ENCODE peak calls at places on chromosomes 5 and 9, in eight cellular contexts. C is AG10803; X is fibroblast of pulmonary artery; T is stomach; I is CD8-positive, alpha-beta memory T cell; N is lower lobe of right lung; V is colonic mucosa; P is astrocyte of the cerebellum. Y is an unnamed sample.

GRCh38 chr9:5408596-5408995 is 29.1 kb downstream of the PLGRKT start:
- DNase-seq in C (no peak), X (no peak), T (no peak), I (no peak), N (no peak), V (no peak), P (no peak), Y (no peak)

GRCh38 chr5:170353011-170353890 is 35.9 kb downstream of the KCNMB1 start:
- DNase-seq in C (no peak), X (peak; percentile 29), T (no peak), I (no peak), N (no peak), V (no peak), P (no peak), Y (no peak)

GRCh38 chr5:170783498-170784247 is at the start of gene GABRP:
- DNase-seq in C (no peak), X (no peak), T (peak; percentile 27), I (no peak), N (no peak), V (no peak), P (no peak), Y (no peak)

GRCh38 chr5:125338804-125339203 is 592.4 kb upstream of the ZNF608 start:
- DNase-seq in C (no peak), X (no peak), T (no peak), I (no peak), N (no peak), V (no peak), P (no peak), Y (no peak)

GRCh38 chr9:135524130-135524861 is 3.1 kb downstream of the LCN1 start:
- DNase-seq in C (peak; percentile 26), X (peak; percentile 47), T (peak; percentile 15), I (no peak), N (no peak), V (no peak), P (no peak), Y (no peak)

GRCh38 chr9:130002320-130002719 is 40.7 kb downstream of the FNBP1 start:
- DNase-seq in C (no peak), X (no peak), T (no peak), I (no peak), N (no peak), V (no peak), P (no peak), Y (no peak)

GRCh38 chr5:169581580-169582227 is 1.9 kb upstream of the SPDL1 start:
- DNase-seq in C (peak; percentile 77), X (peak; percentile 74), T (peak; percentile 55), I (peak; percentile 38), N (no peak), V (peak; percentile 78), P (no peak), Y (peak; percentile 66)

GRCh38 chr9:93573204-93573828 is 3.1 kb upstream of the PHF2 start:
- DNase-seq in C (no peak), X (no peak), T (no peak), I (no peak), N (no peak), V (no peak), P (no peak), Y (no peak)

GRCh38 chr5:150155258-150156032 is at the start of gene PDGFRB:
- DNase-seq in C (peak; percentile 95), X (peak; percentile 93), T (peak; percentile 55), I (peak; percentile 44), N (peak; percentile 70), V (peak; percentile 74), P (peak; percentile 78), Y (peak; percentile 82)

GRCh38 chr5:150153957-150154617 is 1.6 kb downstream of the PDGFRB start:
- DNase-seq in C (peak; percentile 82), X (peak; percentile 74), T (no peak), I (no peak), N (no peak), V (no peak), P (peak; percentile 64), Y (no peak)

GRCh38 chr5:150153483-150153882 is 2.2 kb downstream of the PDGFRB start:
- DNase-seq in C (no peak), X (no peak), T (no peak), I (no peak), N (no peak), V (no peak), P (no peak), Y (no peak)

GRCh38 chr5:150156033-150156381 is 362 bp upstream of the PDGFRB start:
- DNase-seq in C (no peak), X (no peak), T (no peak), I (no peak), N (no peak), V (no peak), P (no peak), Y (no peak)

DNA sequence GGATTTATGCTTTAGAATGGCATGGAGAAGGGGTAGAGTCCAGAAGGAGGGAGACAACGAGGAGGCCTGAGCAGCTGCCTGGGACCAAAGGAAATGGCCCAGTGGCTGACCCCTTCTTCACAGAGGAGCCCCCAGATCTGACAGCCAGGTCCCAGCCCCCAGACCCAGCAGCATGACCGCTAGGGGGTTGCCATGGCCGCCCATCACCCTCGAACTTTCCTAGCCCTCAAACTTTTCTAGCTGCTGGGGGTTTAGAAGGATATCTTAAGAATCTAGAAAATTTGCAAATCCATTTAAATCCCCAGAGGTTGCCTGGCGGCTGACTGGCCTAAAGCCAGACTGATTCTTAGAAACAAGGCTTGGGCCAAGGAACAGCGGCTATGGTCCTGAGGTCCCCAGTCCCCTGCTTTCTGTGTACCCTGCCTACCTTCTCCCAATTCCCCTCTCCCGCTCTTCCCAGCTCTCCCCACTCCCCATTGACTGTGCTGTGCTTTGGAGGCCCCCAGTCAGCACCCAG is 969 bp downstream of the PDGFRB start:
- DNase-seq in C (no peak), X (no peak), T (no peak), I (no peak), N (no peak), V (no peak), P (no peak), Y (no peak)
- H3K4me3 ChIP-seq in C (peak overlapping the region; percentile 99), X (peak overlapping the region; percentile 94), T (peak overlapping the region; percentile 45), I (no peak overlapping the region), N (peak overlapping the region; percentile 54), V (peak overlapping the region; percentile 11), P (peak overlapping the region; percentile 65), Y (peak overlapping the region; percentile 33)

DNA sequence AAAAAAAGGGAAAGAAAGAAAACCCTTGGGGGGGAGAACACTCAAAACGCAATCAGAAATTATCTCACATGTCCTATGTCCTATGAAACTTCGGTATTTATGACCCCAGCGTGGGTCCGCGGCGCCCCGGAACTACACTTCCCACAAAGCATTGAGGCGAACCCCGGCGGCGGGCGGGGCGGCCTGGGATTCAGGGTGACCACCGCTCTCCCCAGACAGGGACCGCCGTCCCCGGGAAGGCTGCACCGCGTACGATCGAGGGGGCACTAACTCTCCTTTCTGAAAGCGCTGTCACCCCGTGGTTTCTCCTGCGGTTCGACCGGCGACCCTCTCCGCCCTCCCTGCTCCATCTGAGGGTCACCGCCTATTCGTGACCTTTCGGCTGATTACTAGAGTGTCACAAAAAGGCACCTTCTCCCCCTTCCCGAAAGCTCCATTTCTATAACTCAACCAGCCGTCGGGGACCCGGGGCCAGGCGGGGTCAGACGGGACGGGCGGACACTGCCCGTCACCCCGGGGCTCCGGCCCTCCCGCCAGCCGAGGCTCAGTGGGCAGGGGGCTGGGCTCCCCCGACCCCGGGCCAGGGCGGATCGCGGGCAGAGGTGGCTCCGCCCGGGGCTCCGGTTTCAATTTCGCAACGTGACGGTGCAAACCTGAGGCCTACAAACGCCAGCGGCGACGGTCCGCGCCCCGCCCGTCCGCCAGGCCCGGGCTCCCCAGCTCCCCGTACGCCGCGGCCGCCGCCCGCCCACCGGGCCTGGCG is 1.3 kb downstream of the ECPAS start:
- DNase-seq in C (peak; percentile 62), X (peak; percentile 62), T (peak; percentile 72), I (peak; percentile 52), N (peak; percentile 87), V (peak; percentile 82), P (no peak), Y (peak; percentile 86)
- H3K4me3 ChIP-seq in C (peak overlapping the region; percentile 95), X (peak overlapping the region; percentile 95), T (peak overlapping the region; percentile 88), I (peak overlapping the region; percentile 84), N (peak overlapping the region; percentile 90), V (peak overlapping the region; percentile 92), P (peak overlapping the region; percentile 91), Y (peak overlapping the region; percentile 96)

DNA sequence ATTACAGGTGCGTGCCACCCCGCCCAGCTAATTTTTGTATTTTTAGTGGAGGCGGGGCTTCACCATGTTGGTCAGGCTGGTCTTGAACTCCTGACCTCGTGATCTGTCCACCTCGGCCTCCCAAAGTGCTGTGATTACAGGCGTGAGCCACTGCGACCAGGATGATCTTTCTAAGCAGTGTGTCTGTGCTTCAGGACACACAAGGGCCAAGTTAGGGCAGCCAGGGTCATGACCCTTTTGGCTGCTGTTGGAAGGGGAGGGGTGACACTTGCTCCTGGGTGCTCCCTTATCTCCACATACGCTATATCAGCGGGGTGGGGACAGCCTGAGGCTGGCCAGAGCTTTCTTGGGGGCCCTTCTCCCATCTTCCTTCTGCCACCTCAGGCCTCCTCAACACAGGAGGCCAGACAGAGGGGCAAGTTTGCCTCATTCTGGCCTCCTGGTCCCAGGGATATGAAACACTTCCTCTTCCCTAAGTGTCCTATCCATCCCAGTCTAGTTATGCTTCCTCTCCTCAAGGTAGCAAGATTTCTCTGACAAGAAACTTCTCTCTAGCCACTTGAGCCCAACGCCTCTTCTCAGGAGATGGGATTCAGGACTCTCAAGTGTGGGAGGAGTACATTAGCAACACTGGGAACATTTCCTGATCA is 1.9 kb upstream of the ZNF79 start:
- DNase-seq in C (no peak), X (no peak), T (no peak), I (no peak), N (no peak), V (no peak), P (no peak), Y (no peak)
- H3K4me3 ChIP-seq in C (peak overlapping the region; percentile 96), X (peak overlapping the region; percentile 97), T (peak overlapping the region; percentile 98), I (no peak overlapping the region), N (peak overlapping the region; percentile 98), V (peak overlapping the region; percentile 99), P (peak overlapping the region; percentile 90), Y (peak overlapping the region; percentile 85)

GRCh38 chr5:179621551-179621971 is 1.9 kb downstream of the HNRNPH1 start:
- DNase-seq in C (no peak), X (no peak), T (no peak), I (no peak), N (no peak), V (no peak), P (no peak), Y (no peak)

GRCh38 chr5:179619776-179620175 is 3.7 kb downstream of the HNRNPH1 start:
- DNase-seq in C (no peak), X (no peak), T (no peak), I (no peak), N (no peak), V (no peak), P (no peak), Y (no peak)

GRCh38 chr5:179620293-179620692 is 3.2 kb downstream of the HNRNPH1 start:
- DNase-seq in C (no peak), X (no peak), T (no peak), I (no peak), N (no peak), V (no peak), P (no peak), Y (no peak)

GRCh38 chr5:179618923-179619554 is 4.4 kb downstream of the HNRNPH1 start:
- DNase-seq in C (no peak), X (peak; percentile 66), T (no peak), I (no peak), N (no peak), V (no peak), P (no peak), Y (no peak)

DNA sequence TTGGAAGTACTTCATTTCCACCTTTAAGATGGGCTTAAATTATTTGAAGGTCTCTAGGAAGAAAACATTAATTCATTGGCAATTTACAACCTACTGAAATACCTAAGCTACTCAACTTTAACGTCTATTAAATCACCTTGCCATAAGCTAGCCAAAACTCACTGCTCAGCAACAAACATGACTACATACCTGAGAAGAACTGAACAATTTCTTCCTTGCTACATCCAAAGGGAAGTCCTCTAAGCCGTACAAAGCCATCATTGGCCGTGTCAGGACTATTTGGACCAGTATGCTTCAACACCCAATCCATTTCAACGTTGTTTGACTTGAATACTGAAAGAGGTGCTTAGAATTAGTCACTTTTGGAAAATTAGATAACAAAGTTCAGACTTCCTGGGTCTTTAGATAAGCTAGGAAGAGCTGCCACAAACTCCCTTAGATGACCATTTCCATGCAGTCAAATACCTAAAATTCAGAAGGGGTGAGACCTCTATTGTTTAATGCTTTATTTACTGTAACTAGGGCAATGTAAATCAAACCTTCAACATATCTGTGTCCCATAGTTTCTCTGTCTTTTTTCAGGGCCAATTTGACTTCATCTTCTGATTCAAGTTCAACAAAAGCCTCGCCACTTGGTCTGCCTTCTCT is 2.6 kb downstream of the HNRNPH1 start:
- DNase-seq in C (no peak), X (peak; percentile 49), T (no peak), I (no peak), N (no peak), V (no peak), P (no peak), Y (no peak)
- H3K4me3 ChIP-seq in C (peak overlapping the region; percentile 99), X (peak overlapping the region; percentile 100), T (peak overlapping the region; percentile 64), I (peak overlapping the region; percentile 58), N (peak overlapping the region; percentile 97), V (peak overlapping the region; percentile 98), P (peak overlapping the region; percentile 87), Y (peak overlapping the region; percentile 76)